ENCODE peak calls at places on chromosomes 12 and 14, in four cellular contexts. One of them, this sample, is unnamed.

GRCh38 chr12:14505626-14506596 is 61.8 kb downstream of the PLBD1 start:
- DNase-seq in WTC11: no peak
- DNase-seq in fibroblast of pulmonary artery: peak
- DNase-seq in GM12892: no peak
- DNase-seq in this sample: no peak

GRCh38 chr12:49293056-49293956 is 1.6 kb upstream of the PRPH start:
- DNase-seq in WTC11: peak
- DNase-seq in GM12892: no peak
- DNase-seq in fibroblast of pulmonary artery: no peak
- DNase-seq in this sample: no peak

GRCh38 chr12:124715121-124715990 is 147.9 kb upstream of the NCOR2 start:
- DNase-seq in WTC11: no peak
- DNase-seq in GM12892: no peak
- DNase-seq in fibroblast of pulmonary artery: no peak
- DNase-seq in this sample: no peak

GRCh38 chr12:12590961-12591360 is 20.7 kb upstream of the CREBL2 start:
- DNase-seq in fibroblast of pulmonary artery: no peak
- DNase-seq in WTC11: no peak
- DNase-seq in GM12892: no peak
- DNase-seq in this sample: no peak

GRCh38 chr14:38868415-38869290 is 234.4 kb downstream of the SEC23A start:
- DNase-seq in GM12892: no peak
- DNase-seq in fibroblast of pulmonary artery: no peak
- DNase-seq in WTC11: no peak
- DNase-seq in this sample: no peak

GRCh38 chr14:50359631-50360030 is 37.0 kb downstream of the CDKL1 start:
- DNase-seq in WTC11: no peak
- DNase-seq in GM12892: no peak
- DNase-seq in fibroblast of pulmonary artery: no peak
- DNase-seq in this sample: no peak

GRCh38 chr12:106282457-106283097 is 20.0 kb upstream of the TCP11L2 start:
- DNase-seq in fibroblast of pulmonary artery: peak
- DNase-seq in GM12892: peak
- DNase-seq in WTC11: peak
- DNase-seq in this sample: peak

GRCh38 chr14:34277191-34277590 is 184.8 kb downstream of the SPTSSA start:
- DNase-seq in WTC11: no peak
- DNase-seq in GM12892: no peak
- DNase-seq in fibroblast of pulmonary artery: no peak
- DNase-seq in this sample: no peak

GRCh38 chr12:69097619-69098368 is 141.6 kb upstream of the CPSF6 start:
- DNase-seq in GM12892: no peak
- DNase-seq in WTC11: no peak
- DNase-seq in fibroblast of pulmonary artery: peak
- DNase-seq in this sample: no peak

GRCh38 chr14:102317564-102318248 is 1.8 kb upstream of the ZNF839 start:
- DNase-seq in WTC11: no peak
- DNase-seq in fibroblast of pulmonary artery: peak
- DNase-seq in GM12892: no peak
- DNase-seq in this sample: no peak

GRCh38 chr12:1829306-1829900 is 9.0 kb downstream of the LRTM2 start:
- DNase-seq in fibroblast of pulmonary artery: no peak
- DNase-seq in GM12892: no peak
- DNase-seq in WTC11: no peak
- DNase-seq in this sample: no peak

GRCh38 chr12:72632286-72632685 is 360.1 kb downstream of the TRHDE start:
- DNase-seq in GM12892: no peak
- DNase-seq in WTC11: no peak
- DNase-seq in fibroblast of pulmonary artery: no peak
- DNase-seq in this sample: no peak

GRCh38 chr14:99809864-99810854 is 16.9 kb downstream of the EML1 start:
- DNase-seq in fibroblast of pulmonary artery: no peak
- DNase-seq in WTC11: no peak
- DNase-seq in GM12892: no peak
- DNase-seq in this sample: no peak

GRCh38 chr12:132385923-132386751 is 56.7 kb upstream of the GALNT9 start:
- DNase-seq in WTC11: peak
- DNase-seq in GM12892: no peak
- DNase-seq in fibroblast of pulmonary artery: no peak
- DNase-seq in this sample: no peak

GRCh38 chr14:32607399-32607798 is 278.3 kb downstream of the AKAP6 start:
- DNase-seq in fibroblast of pulmonary artery: no peak
- DNase-seq in WTC11: no peak
- DNase-seq in GM12892: no peak
- DNase-seq in this sample: no peak

GRCh38 chr14:22488522-22489246 is 100.3 kb downstream of the DAD1 start:
- DNase-seq in fibroblast of pulmonary artery: no peak
- DNase-seq in GM12892: no peak
- DNase-seq in WTC11: no peak
- DNase-seq in this sample: no peak

GRCh38 chr12:28872654-28873268 is 276.3 kb upstream of the FAR2 start:
- DNase-seq in fibroblast of pulmonary artery: peak
- DNase-seq in WTC11: peak
- DNase-seq in GM12892: no peak
- DNase-seq in this sample: peak

GRCh38 chr12:57127710-57128518 is at the start of gene LRP1:
- DNase-seq in GM12892: peak
- DNase-seq in fibroblast of pulmonary artery: peak
- DNase-seq in WTC11: peak
- DNase-seq in this sample: peak

GRCh38 chr14:64569108-64570045 is 19.6 kb downstream of the PPP1R36 start:
- DNase-seq in WTC11: no peak
- DNase-seq in fibroblast of pulmonary artery: peak
- DNase-seq in GM12892: no peak
- DNase-seq in this sample: no peak

GRCh38 chr14:84006643-84007137 is 1523.3 kb upstream of the FLRT2 start:
- DNase-seq in GM12892: no peak
- DNase-seq in fibroblast of pulmonary artery: peak
- DNase-seq in WTC11: no peak
- DNase-seq in this sample: peak

GRCh38 chr12:57631566-57632368 is 1.2 kb downstream of the B4GALNT1 start:
- DNase-seq in fibroblast of pulmonary artery: no peak
- DNase-seq in WTC11: peak
- DNase-seq in GM12892: peak
- DNase-seq in this sample: no peak

GRCh38 chr12:121060149-121061001 is 21.3 kb upstream of the OASL start:
- DNase-seq in WTC11: peak
- DNase-seq in GM12892: peak
- DNase-seq in fibroblast of pulmonary artery: peak
- DNase-seq in this sample: peak

GRCh38 chr12:54349658-54350057 is 14.6 kb downstream of the GPR84 start:
- DNase-seq in fibroblast of pulmonary artery: no peak
- DNase-seq in GM12892: no peak
- DNase-seq in WTC11: no peak
- DNase-seq in this sample: no peak

GRCh38 chr12:28489256-28489655 is 299.0 kb downstream of the CCDC91 start:
- DNase-seq in WTC11: no peak
- DNase-seq in fibroblast of pulmonary artery: peak
- DNase-seq in GM12892: no peak
- DNase-seq in this sample: no peak

GRCh38 chr12:114834621-114835020 is 150.6 kb upstream of the TBX3 start:
- DNase-seq in GM12892: no peak
- DNase-seq in WTC11: no peak
- DNase-seq in fibroblast of pulmonary artery: peak
- DNase-seq in this sample: no peak

GRCh38 chr14:96117101-96117897 is 78.1 kb downstream of the C14orf132 start:
- DNase-seq in WTC11: no peak
- DNase-seq in GM12892: no peak
- DNase-seq in fibroblast of pulmonary artery: no peak
- DNase-seq in this sample: no peak

GRCh38 chr14:102949801-102950451 is 27.5 kb downstream of the AMN start:
- DNase-seq in fibroblast of pulmonary artery: no peak
- DNase-seq in WTC11: no peak
- DNase-seq in GM12892: no peak
- DNase-seq in this sample: no peak

GRCh38 chr14:100709252-100709955 is 17.3 kb upstream of the DLK1 start:
- DNase-seq in WTC11: peak
- DNase-seq in fibroblast of pulmonary artery: peak
- DNase-seq in GM12892: no peak
- DNase-seq in this sample: no peak

GRCh38 chr12:98419101-98419794 is 96.1 kb upstream of the TMPO start:
- DNase-seq in fibroblast of pulmonary artery: no peak
- DNase-seq in WTC11: no peak
- DNase-seq in GM12892: no peak
- DNase-seq in this sample: no peak

GRCh38 chr14:75709207-75709812 is 48.3 kb downstream of the TTLL5 start:
- DNase-seq in GM12892: no peak
- DNase-seq in WTC11: peak
- DNase-seq in fibroblast of pulmonary artery: peak
- DNase-seq in this sample: peak

GRCh38 chr12:110536834-110537604 is 34.9 kb downstream of the RAD9B start:
- DNase-seq in WTC11: no peak
- DNase-seq in GM12892: no peak
- DNase-seq in fibroblast of pulmonary artery: no peak
- DNase-seq in this sample: no peak